ENCODE peak calls at places on chromosome 16, in ten cellular contexts. H is brain microvascular endothelial cell, K is gastrocnemius medialis, S is body of pancreas, N is PC-3, R is A673, G is pancreas, O is BJ, T is MM.1S, Y is lung. E is an unnamed sample. For H3K36me3, the result is how much of the 10 kb centered on the place peaks cover.

GRCh38 chr16:81599034-81599744 is 154.6 kb downstream of the CMIP start:
- DNase-seq in N (peak), R (no peak), T (no peak), O (no peak), S (peak), Y (peak), H (no peak), K (no peak), G (no peak), E (no peak)

GRCh38 chr16:89106533-89107208 is 13.0 kb downstream of the ACSF3 start:
- DNase-seq in R (no peak), T (no peak), N (no peak), O (no peak), G (no peak), Y (no peak), H (no peak), S (no peak), K (no peak), E (peak)

GRCh38 chr16:6682142-6682811 is 650.4 kb upstream of the RBFOX1 start:
- DNase-seq in T (peak), Y (no peak), R (peak), N (peak), G (no peak), K (no peak), O (no peak), H (no peak), S (peak), E (no peak)

GRCh38 chr16:46743232-46743719 is 4.9 kb downstream of the MYLK3 start:
- DNase-seq in O (no peak), G (no peak), Y (no peak), T (no peak), K (no peak), S (no peak), N (no peak), R (no peak), H (peak), E (peak)

GRCh38 chr16:53922805-53923645 is 219.1 kb downstream of the FTO start:
- DNase-seq in S (no peak), R (peak), Y (no peak), N (no peak), G (no peak), H (no peak), O (no peak), K (no peak), T (no peak), E (no peak)

GRCh38 chr16:29675811-29676643 is 3.0 kb upstream of the QPRT start:
- DNase-seq in Y (no peak), O (no peak), K (no peak), S (no peak), G (no peak), N (peak), R (peak), T (peak), H (peak), E (no peak)

GRCh38 chr16:23998771-23999170 is 163.0 kb downstream of the PRKCB start:
- DNase-seq in H (no peak), T (no peak), O (no peak), S (no peak), R (no peak), K (no peak), Y (no peak), G (no peak), N (no peak), E (no peak)

GRCh38 chr16:22614271-22614947 is 103.7 kb downstream of the NPIPB5 start:
- DNase-seq in H (peak), G (no peak), S (peak), K (no peak), R (no peak), T (no peak), N (peak), O (no peak), Y (no peak), E (peak)

GRCh38 chr16:28175715-28176114 is 36.0 kb downstream of the XPO6 start:
- DNase-seq in R (no peak), N (no peak), G (no peak), K (no peak), Y (no peak), O (no peak), H (no peak), T (no peak), S (no peak), E (no peak)

GRCh38 chr16:2739555-2740435 is 12.6 kb upstream of the SRRM2 start:
- DNase-seq in R (no peak), N (no peak), G (no peak), S (no peak), Y (no peak), K (no peak), H (no peak), O (no peak), T (no peak), E (no peak)

GRCh38 chr16:9436175-9436574 is 344.7 kb downstream of the HAPSTR1 start:
- DNase-seq in N (no peak), G (no peak), S (no peak), H (no peak), R (no peak), O (no peak), K (no peak), T (no peak), Y (no peak), E (no peak)

GRCh38 chr16:82699711-82700495 is 73.1 kb downstream of the CDH13 start:
- DNase-seq in N (peak), K (peak), S (peak), R (peak), Y (no peak), G (no peak), O (peak), T (no peak), H (peak), E (no peak)

GRCh38 chr16:27406729-27407128 is 4.8 kb downstream of the IL21R start:
- DNase-seq in G (no peak), H (no peak), N (no peak), T (no peak), O (no peak), R (no peak), Y (no peak), K (no peak), S (no peak), E (no peak)

GRCh38 chr16:55499281-55499680 is 9.6 kb upstream of the LPCAT2 start:
- DNase-seq in H (no peak), O (no peak), G (no peak), Y (no peak), N (no peak), K (no peak), R (no peak), T (no peak), S (no peak), E (peak)

GRCh38 chr16:68074850-68075249 is 10.3 kb upstream of the NFATC3 start:
- DNase-seq in T (peak), O (no peak), N (no peak), R (no peak), K (no peak), H (no peak), S (no peak), Y (no peak), G (no peak), E (no peak)

GRCh38 chr16:29825145-29826044 is 5.1 kb downstream of the MVP start:
- DNase-seq in G (peak), Y (no peak), O (no peak), N (peak), T (peak), S (peak), R (no peak), K (no peak), H (peak), E (no peak)

GRCh38 chr16:69892378-69892777 is 58.8 kb upstream of the CLEC18A start:
- DNase-seq in K (no peak), O (no peak), G (no peak), T (no peak), N (no peak), R (no peak), S (no peak), Y (no peak), H (no peak), E (no peak)

GRCh38 chr16:61862221-61862620 is 174.0 kb downstream of the CDH8 start:
- DNase-seq in Y (no peak), S (no peak), K (no peak), N (no peak), R (no peak), G (no peak), O (no peak), H (no peak), T (no peak), E (no peak)

GRCh38 chr16:84369105-84369504 is 767 bp downstream of the ATP2C2 start:
- DNase-seq in H (no peak), G (no peak), R (no peak), K (no peak), Y (no peak), N (no peak), S (no peak), O (no peak), T (no peak), E (no peak)

DNA sequence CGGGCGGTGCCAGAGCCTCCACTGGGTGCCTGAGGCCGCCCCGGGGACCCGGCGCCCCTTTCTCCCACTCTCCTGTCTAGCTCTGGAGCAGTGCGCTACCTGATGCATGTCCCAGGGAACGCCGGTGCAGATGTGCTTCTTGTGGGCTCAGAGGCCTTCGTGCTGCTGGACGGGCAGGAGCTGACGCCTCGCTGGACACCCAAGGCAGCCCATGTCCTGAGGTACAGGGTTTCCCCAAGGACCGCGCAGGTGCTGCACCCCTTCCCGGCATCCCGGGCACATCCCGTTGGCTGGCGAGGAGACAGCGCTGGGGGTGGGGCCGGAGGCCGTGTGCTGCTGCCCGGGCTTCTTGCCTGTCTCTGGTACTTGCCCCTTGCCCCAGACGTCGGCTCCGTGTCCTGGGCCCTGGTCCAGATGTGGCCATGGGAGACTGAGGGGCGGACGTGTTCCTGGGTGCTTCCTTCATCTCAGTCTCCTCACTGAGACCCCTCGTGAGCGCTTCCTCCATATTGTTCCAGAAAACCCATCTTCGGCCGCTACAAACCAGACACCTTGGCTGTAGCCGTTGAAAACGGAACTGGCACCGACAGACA is 12.5 kb downstream of the RGS11 start:
- DNase-seq in H (no peak), G (peak), N (no peak), T (no peak), R (no peak), Y (no peak), S (no peak), O (no peak), K (no peak), E (no peak)
- H3K36me3 ChIP-seq in H (under half), G (half or more), N (under half), T (under half), R (under half), Y (under half), S (under half), O (under half), K (under half), E (half or more)

GRCh38 chr16:63787014-63787413 is 1334.8 kb downstream of the CDH11 start:
- DNase-seq in H (no peak), G (no peak), O (no peak), Y (no peak), S (no peak), K (no peak), R (no peak), T (no peak), N (no peak), E (no peak)

DNA sequence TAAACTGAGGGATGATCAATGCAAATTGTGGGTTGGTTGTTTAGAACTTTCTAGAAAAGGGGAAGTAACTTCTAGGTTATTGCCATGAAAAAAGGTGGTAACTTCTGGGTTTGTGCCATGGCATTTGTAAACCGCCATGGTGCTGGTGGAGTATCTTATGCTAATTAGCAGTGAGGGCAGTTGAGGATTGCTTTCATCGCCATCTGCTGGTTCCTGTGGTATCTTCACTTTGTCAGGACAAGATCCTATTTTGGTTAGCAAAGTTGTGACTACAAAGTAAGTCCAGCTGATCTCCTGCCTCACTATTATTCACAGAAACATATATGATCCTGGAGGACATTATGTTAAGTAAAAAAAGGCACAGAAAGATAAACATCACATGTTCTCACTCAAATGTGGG is 1332.3 kb downstream of the CDH11 start:
- DNase-seq in Y (no peak), O (no peak), H (no peak), T (peak), G (no peak), K (no peak), R (peak), N (peak), S (no peak), E (no peak)
- TF ChIP-seq CTCF in Y (no peak), O (no peak), H (peak), T (peak), G (no peak), K (no peak), R (peak), N (no peak), S (no peak), E (no peak)

DNA sequence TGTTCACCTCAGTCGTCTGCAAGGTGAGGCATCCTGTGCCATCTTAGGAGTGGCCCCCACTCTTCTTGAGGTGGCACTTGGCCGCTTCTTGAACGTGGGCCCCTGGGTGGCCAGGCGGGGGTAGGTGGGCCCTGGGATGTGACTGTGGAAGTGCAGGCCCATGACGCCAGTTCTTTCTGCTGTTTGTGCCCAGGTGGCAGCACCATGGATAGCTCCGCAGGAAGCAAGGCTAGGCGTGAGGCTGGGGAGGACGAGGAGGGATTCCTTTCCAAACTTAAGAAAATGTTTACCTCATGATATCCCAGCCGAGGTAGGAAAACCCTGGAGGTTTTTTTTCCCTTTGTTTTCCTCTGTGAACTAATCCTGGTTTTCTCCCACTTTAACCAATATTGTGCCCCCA is 19.8 kb downstream of the NMRAL1 start:
- DNase-seq in K (no peak), S (no peak), N (no peak), O (no peak), Y (no peak), T (no peak), H (no peak), G (peak), R (no peak), E (no peak)
- H3K36me3 ChIP-seq in K (under half), S (under half), N (under half), O (under half), Y (under half), T (under half), H (half or more), G (under half), R (half or more), E (under half)

GRCh38 chr16:25256821-25257503 is 683 bp downstream of the ZKSCAN2 start:
- DNase-seq in H (peak), S (peak), O (no peak), K (no peak), G (no peak), Y (no peak), N (peak), R (peak), T (no peak), E (no peak)
- TF ChIP-seq CTCF in H (peak), S (peak), O (peak), K (no peak), G (no peak), Y (no peak), N (no peak), R (peak), T (no peak), E (no peak)

GRCh38 chr16:1572664-1573063 is 39.2 kb downstream of the TMEM204 start:
- DNase-seq in S (no peak), Y (no peak), G (no peak), T (no peak), R (no peak), H (no peak), O (no peak), K (no peak), N (peak), E (no peak)

GRCh38 chr16:1575578-1575977 is 36.3 kb downstream of the IFT140 start:
- DNase-seq in K (no peak), S (no peak), R (no peak), G (no peak), Y (no peak), O (no peak), H (no peak), T (no peak), N (no peak), E (no peak)

GRCh38 chr16:1567988-1568387 is 34.5 kb downstream of the TMEM204 start:
- DNase-seq in O (no peak), G (no peak), K (no peak), T (no peak), S (no peak), H (no peak), Y (no peak), N (no peak), R (no peak), E (no peak)

GRCh38 chr16:1571012-1571671 is 37.7 kb downstream of the TMEM204 start:
- DNase-seq in H (no peak), K (no peak), S (no peak), G (no peak), R (no peak), Y (no peak), T (no peak), O (no peak), N (no peak), E (no peak)

DNA sequence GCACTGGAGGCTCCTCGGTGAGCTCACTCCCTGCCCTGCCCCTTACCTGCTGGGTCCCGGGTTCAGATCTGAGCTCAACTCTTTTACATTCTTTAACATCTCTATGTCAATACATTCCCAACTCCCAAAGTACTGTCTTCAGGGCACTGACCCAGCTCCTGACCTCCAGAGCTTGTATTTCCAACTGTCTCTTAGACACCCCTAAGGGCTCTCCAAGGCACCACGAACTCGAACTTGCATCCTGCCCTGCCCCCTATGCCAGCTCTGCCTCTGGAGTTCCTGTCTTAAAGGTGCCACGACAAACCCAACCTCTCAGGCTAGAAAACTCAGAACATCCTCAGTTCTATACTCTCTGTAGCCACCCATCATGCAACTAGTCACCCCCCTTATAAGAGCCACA is 38.6 kb downstream of the IFT140 start:
- DNase-seq in N (no peak), G (no peak), H (no peak), Y (no peak), K (no peak), O (no peak), R (no peak), T (no peak), S (no peak), E (no peak)
- H3K36me3 ChIP-seq in N (under half), G (under half), H (under half), Y (under half), K (under half), O (under half), R (under half), T (under half), S (under half), E (under half)